ENCODE peak calls at places on chromosomes 4 and X, in five cellular contexts. E, N, J, R and P are unnamed samples.

GRCh38 chr4:153252122-153252521 is 47.9 kb downstream of the TRIM2 start:
- DNase-seq in E (no peak), N (no peak), J (no peak), R (no peak), P (no peak)

GRCh38 chr4:145299380-145300076 is 119.1 kb upstream of the OTUD4 start:
- DNase-seq in E (no peak), N (no peak), J (peak; percentile 93), R (peak; percentile 21), P (no peak)

GRCh38 chr4:7384003-7384928 is 50.5 kb downstream of the PSAPL1 start:
- DNase-seq in E (no peak), N (peak; percentile 13), J (no peak), R (no peak), P (no peak)

GRCh38 chrX:153766871-153767673 is 3.0 kb downstream of the PLXNB3 start:
- DNase-seq in E (peak; percentile 35), N (no peak), J (no peak), R (no peak), P (no peak)

GRCh38 chr4:99657801-99658200 is at the start of gene C4orf54:
- DNase-seq in E (no peak), N (no peak), J (peak; percentile 78), R (no peak), P (no peak)

GRCh38 chrX:48045410-48046311 is 25.8 kb downstream of the ZNF630 start:
- DNase-seq in E (peak; percentile 82), N (peak; percentile 54), J (peak; percentile 46), R (no peak), P (no peak)

GRCh38 chrX:149871940-149872339 is 9.0 kb upstream of the MAGEA8 start:
- DNase-seq in E (no peak), N (peak; percentile 24), J (peak; percentile 70), R (peak; percentile 7), P (peak; percentile 15)

GRCh38 chrX:137565318-137565904 is 516 bp upstream of the ZIC3 start:
- DNase-seq in E (no peak), N (no peak), J (no peak), R (no peak), P (no peak)

GRCh38 chr4:88911246-88912212 is 145.5 kb downstream of the FAM13A start:
- DNase-seq in E (no peak), N (no peak), J (no peak), R (no peak), P (no peak)

GRCh38 chrX:80430826-80431501 is 10.7 kb downstream of the TENT5D start:
- DNase-seq in E (no peak), N (no peak), J (peak; percentile 9), R (no peak), P (no peak)

GRCh38 chrX:55357236-55357635 is 92.5 kb upstream of the PAGE3 start:
- DNase-seq in E (no peak), N (no peak), J (no peak), R (peak; percentile 33), P (no peak)

GRCh38 chrX:15274946-15275345 is 5.1 kb upstream of the ASB9 start:
- DNase-seq in E (no peak), N (no peak), J (no peak), R (no peak), P (no peak)

GRCh38 chrX:130746709-130747347 is 156.2 kb downstream of the ENOX2 start:
- DNase-seq in E (no peak), N (no peak), J (no peak), R (no peak), P (no peak)

GRCh38 chr4:56655627-56656345 is 25.3 kb downstream of the HOPX start:
- DNase-seq in E (peak; percentile 51), N (no peak), J (no peak), R (no peak), P (no peak)

GRCh38 chrX:119228506-119229290 is 7.4 kb upstream of the PGRMC1 start:
- DNase-seq in E (no peak), N (no peak), J (peak; percentile 87), R (no peak), P (no peak)

GRCh38 chrX:100685997-100686305 is 42.0 kb downstream of the SRPX2 start:
- DNase-seq in E (no peak), N (no peak), J (no peak), R (no peak), P (no peak)

GRCh38 chr4:4574792-4575191 is 32.9 kb upstream of the STX18 start:
- DNase-seq in E (peak; percentile 81), N (peak; percentile 76), J (peak; percentile 46), R (peak; percentile 54), P (peak; percentile 17)

GRCh38 chr4:121139533-121140222 is 24.4 kb downstream of the TNIP3 start:
- DNase-seq in E (no peak), N (no peak), J (peak; percentile 51), R (peak; percentile 66), P (no peak)

GRCh38 chrX:150236304-150236703 is 126.8 kb upstream of the MAMLD1 start:
- DNase-seq in E (no peak), N (no peak), J (peak; percentile 7), R (no peak), P (no peak)

GRCh38 chr4:8613421-8614364 is 21.1 kb downstream of the CPZ start:
- DNase-seq in E (peak; percentile 30), N (no peak), J (no peak), R (no peak), P (no peak)

GRCh38 chr4:6480532-6481088 is 8.2 kb upstream of the PPP2R2C start:
- DNase-seq in E (no peak), N (no peak), J (peak; percentile 67), R (no peak), P (no peak)

GRCh38 chr4:136741468-136741867 is 790.8 kb downstream of the PCDH18 start:
- DNase-seq in E (no peak), N (no peak), J (peak; percentile 57), R (no peak), P (no peak)

GRCh38 chr4:185774815-185775684 is 36.9 kb downstream of the SORBS2 start:
- DNase-seq in E (peak; percentile 50), N (no peak), J (peak; percentile 66), R (no peak), P (no peak)

GRCh38 chr4:110613710-110614109 is 9.2 kb downstream of the PITX2 start:
- DNase-seq in E (no peak), N (no peak), J (no peak), R (no peak), P (no peak)

GRCh38 chr4:37628977-37629609 is 57.1 kb downstream of the RELL1 start:
- DNase-seq in E (no peak), N (no peak), J (peak; percentile 49), R (no peak), P (no peak)

GRCh38 chr4:39353478-39354177 is 12.5 kb downstream of the RFC1 start:
- DNase-seq in E (no peak), N (no peak), J (no peak), R (peak; percentile 62), P (no peak)

GRCh38 chrX:151695583-151695930 is 299 bp downstream of the PRRG3 start:
- DNase-seq in E (no peak), N (no peak), J (no peak), R (no peak), P (no peak)
- H3K9me3 ChIP-seq in E (no peaks in the 10 kb centered on the region), N (no peaks in the 10 kb centered on the region), J (no peaks in the 10 kb centered on the region), R (no peaks in the 10 kb centered on the region), P (no peaks in the 10 kb centered on the region)

DNA sequence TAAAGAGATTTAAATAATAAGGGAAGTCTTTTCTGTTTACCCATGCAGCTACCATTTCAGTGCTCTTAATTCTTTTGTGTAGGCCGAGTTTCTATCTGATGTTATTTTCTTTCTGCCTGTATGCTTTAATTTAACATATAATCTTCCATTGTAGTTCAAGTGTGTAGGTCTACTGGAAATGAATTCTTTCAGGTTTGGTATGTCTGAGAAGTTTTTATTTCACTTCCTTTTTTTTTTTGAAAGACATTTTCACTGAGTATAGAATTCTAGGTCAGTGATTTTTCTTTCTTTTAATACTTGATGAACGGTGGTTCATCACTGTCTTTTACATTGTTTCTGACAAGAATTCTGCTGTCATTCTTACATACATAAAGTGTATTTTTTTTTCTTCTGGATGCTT is 42.1 kb downstream of the VAMP7 start:
- DNase-seq in E (no peak), N (no peak), J (no peak), R (no peak), P (no peak)
- H3K9me3 ChIP-seq in E (no peaks in the 10 kb centered on the region), N (no peaks in the 10 kb centered on the region), J (no peaks in the 10 kb centered on the region), R (no peaks in the 10 kb centered on the region), P (no peaks in the 10 kb centered on the region)

DNA sequence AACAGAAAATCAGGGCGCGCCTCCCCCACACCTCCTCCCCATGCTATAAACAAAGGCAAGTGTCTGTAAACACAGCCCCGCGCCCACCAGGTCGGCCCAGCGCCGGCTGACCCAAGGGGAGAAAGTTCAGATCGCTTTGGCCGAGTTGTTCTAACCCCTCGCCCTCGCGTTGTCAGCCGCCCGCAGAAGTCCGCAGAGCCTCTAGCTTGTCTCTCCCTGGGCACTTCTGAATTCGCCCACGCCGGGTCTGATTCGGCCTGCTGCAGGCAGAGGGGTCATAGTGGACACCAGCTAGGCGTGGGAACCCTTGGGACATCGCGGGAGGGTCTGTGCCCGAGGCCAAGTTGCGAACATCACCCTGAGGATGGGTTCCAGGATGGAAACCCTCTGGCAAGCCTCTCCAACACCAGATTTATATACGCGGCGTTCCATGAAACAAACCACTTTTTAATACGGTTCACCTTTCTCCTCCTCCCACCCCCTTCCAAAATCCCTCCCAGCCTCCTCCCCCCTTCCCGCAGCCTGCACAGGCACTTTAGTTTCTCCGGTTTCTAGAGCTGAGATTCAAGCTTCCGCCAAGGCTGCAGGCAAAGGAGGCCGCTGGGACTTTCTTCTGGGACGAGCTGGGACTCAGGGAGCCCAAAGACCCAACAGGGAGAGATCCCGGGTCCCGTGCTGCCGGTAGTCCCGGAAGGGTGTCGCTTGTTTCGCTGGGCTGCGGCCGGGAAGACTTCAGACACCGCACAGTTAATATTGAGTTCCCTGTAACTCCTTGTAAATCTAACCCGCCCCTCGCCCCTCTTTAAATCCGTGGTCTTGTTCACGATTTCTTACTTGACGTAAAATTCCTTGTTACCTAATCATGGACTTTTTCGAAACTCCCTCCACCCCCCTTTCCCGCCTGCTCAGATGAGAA is 4.7 kb downstream of the HAND2 start:
- DNase-seq in E (peak; percentile 78), N (no peak), J (no peak), R (no peak), P (no peak)
- H3K9me3 ChIP-seq in E (no peaks in the 10 kb centered on the region), N (no peaks in the 10 kb centered on the region), J (no peaks in the 10 kb centered on the region), R (peaks cover 34% of the 10 kb centered on the region), P (no peaks in the 10 kb centered on the region)

DNA sequence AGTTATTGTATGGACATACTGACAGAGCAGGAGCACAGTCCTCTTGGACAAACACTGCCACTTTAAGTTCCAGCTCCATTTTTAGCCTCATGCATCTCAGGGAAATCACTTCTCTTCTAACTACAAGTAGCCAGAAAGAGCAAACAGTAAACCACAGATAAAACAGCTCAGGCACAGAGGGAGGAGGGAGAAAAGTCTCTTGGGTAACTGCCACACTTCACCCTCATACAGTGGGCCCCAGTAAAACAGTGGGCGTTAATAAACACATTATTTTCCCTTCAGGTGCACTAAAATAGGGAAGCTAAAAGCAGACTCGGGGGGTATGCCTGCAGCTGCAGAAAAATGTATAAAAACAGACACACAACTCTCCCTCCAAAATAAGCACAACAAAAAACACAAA is 21.6 kb downstream of the CD38 start:
- DNase-seq in E (no peak), N (no peak), J (no peak), R (no peak), P (no peak)
- H3K9me3 ChIP-seq in E (no peaks in the 10 kb centered on the region), N (no peaks in the 10 kb centered on the region), J (peaks cover 6% of the 10 kb centered on the region), R (no peaks in the 10 kb centered on the region), P (no peaks in the 10 kb centered on the region)

GRCh38 chrX:66504481-66504880 is 134.4 kb downstream of the EDA2R start:
- DNase-seq in E (no peak), N (no peak), J (no peak), R (no peak), P (no peak)
- H3K9me3 ChIP-seq in E (no peaks in the 10 kb centered on the region), N (no peaks in the 10 kb centered on the region), J (no peaks in the 10 kb centered on the region), R (no peaks in the 10 kb centered on the region), P (no peaks in the 10 kb centered on the region)

GRCh38 chrX:338836-339400 is 20.3 kb upstream of the GTPBP6 start:
- DNase-seq in E (peak; percentile 38), N (no peak), J (no peak), R (no peak), P (no peak)
- H3K9me3 ChIP-seq in E (no peaks in the 10 kb centered on the region), N (no peaks in the 10 kb centered on the region), J (no peaks in the 10 kb centered on the region), R (no peaks in the 10 kb centered on the region), P (no peaks in the 10 kb centered on the region)

GRCh38 chr4:476501-476900 is 22.5 kb downstream of the ZNF721 start:
- DNase-seq in E (no peak), N (no peak), J (peak; percentile 12), R (no peak), P (no peak)
- H3K9me3 ChIP-seq in E (no peaks in the 10 kb centered on the region), N (no peaks in the 10 kb centered on the region), J (no peaks in the 10 kb centered on the region), R (peaks cover 48% of the 10 kb centered on the region), P (peaks cover 32% of the 10 kb centered on the region)